ENCODE peak calls at places on chromosome 1, in six cellular contexts. R is LHCN-M2, I is HCT116, H is substantia nigra, W is fibroblast of gingiva, P is NB4. D is an unnamed sample.

GRCh38 chr1:160095382-160096105 is 2.9 kb downstream of the IGSF8 start:
- DNase-seq in H (peak), P (no peak), I (no peak), R (no peak), W (no peak), D (no peak)

GRCh38 chr1:56551691-56552090 is 27.7 kb downstream of the PLPP3 start:
- DNase-seq in W (no peak), I (no peak), H (peak), P (no peak), R (no peak), D (peak)

GRCh38 chr1:217924924-217925323 is 293.8 kb downstream of the SPATA17 start:
- DNase-seq in I (no peak), P (no peak), R (no peak), W (no peak), H (no peak), D (no peak)

GRCh38 chr1:40477680-40478057 is 579 bp downstream of the ZFP69 start:
- DNase-seq in I (no peak), W (peak), P (peak), R (peak), H (no peak), D (peak)

GRCh38 chr1:10693152-10693496 is 103.3 kb downstream of the CASZ1 start:
- DNase-seq in W (no peak), P (no peak), R (no peak), H (no peak), I (no peak), D (no peak)

GRCh38 chr1:4880621-4881020 is 226.2 kb downstream of the AJAP1 start:
- DNase-seq in W (no peak), R (no peak), I (no peak), H (no peak), P (no peak), D (no peak)

GRCh38 chr1:167695150-167695549 is 26.6 kb upstream of the MPZL1 start:
- DNase-seq in I (no peak), P (peak), R (no peak), H (no peak), W (no peak), D (no peak)

GRCh38 chr1:234597894-234598293 is 12.1 kb downstream of the IRF2BP2 start:
- DNase-seq in I (no peak), R (peak), P (peak), H (no peak), W (peak), D (no peak)

GRCh38 chr1:29380532-29380931 is 144.2 kb downstream of the PTPRU start:
- DNase-seq in R (peak), W (no peak), H (no peak), I (no peak), P (no peak), D (no peak)

GRCh38 chr1:23801876-23802275 is 1.3 kb upstream of the GALE start:
- DNase-seq in P (no peak), I (no peak), W (no peak), R (no peak), H (no peak), D (no peak)

GRCh38 chr1:50368179-50369007 is 54.9 kb downstream of the DMRTA2 start:
- DNase-seq in P (peak), W (no peak), H (no peak), R (peak), I (peak), D (peak)

GRCh38 chr1:22338071-22338765 is 113.4 kb upstream of the ZBTB40 start:
- DNase-seq in R (no peak), I (no peak), W (no peak), H (no peak), P (no peak), D (no peak)

GRCh38 chr1:94044290-94044790 is 76.6 kb downstream of the ABCA4 start:
- DNase-seq in I (no peak), H (peak), W (no peak), P (peak), R (no peak), D (no peak)

GRCh38 chr1:207821464-207822045 is 69.7 kb downstream of the CD46 start:
- DNase-seq in H (no peak), R (no peak), I (no peak), P (no peak), W (no peak), D (no peak)

GRCh38 chr1:162381383-162381782 is at the start of gene C1orf226:
- DNase-seq in W (no peak), P (no peak), R (no peak), I (peak), H (no peak), D (no peak)

GRCh38 chr1:57172040-57172439 is 206.2 kb upstream of the C8B start:
- DNase-seq in H (no peak), W (no peak), R (no peak), I (no peak), P (no peak), D (no peak)

GRCh38 chr1:184267747-184268146 is 119.1 kb upstream of the C1orf21 start:
- DNase-seq in P (no peak), R (no peak), W (no peak), I (no peak), H (no peak), D (no peak)

GRCh38 chr1:36208978-36209708 is 15.1 kb upstream of the THRAP3 start:
- DNase-seq in R (no peak), P (peak), W (peak), I (no peak), H (no peak), D (no peak)

GRCh38 chr1:234519506-234519905 is 40.5 kb upstream of the TARBP1 start:
- DNase-seq in R (no peak), P (no peak), W (no peak), I (no peak), H (no peak), D (peak)

GRCh38 chr1:3186526-3186921 is 117.5 kb downstream of the PRDM16 start:
- DNase-seq in I (no peak), W (no peak), H (no peak), P (no peak), R (no peak), D (no peak)

GRCh38 chr1:207833381-207833780 is 77.5 kb downstream of the CD34 start:
- DNase-seq in W (no peak), R (no peak), H (no peak), P (no peak), I (no peak), D (no peak)